ENCODE peak calls at places on chromosomes 7 and 10, in six cellular contexts. V, P, Q, G, T and N are unnamed samples.
A peak's percentile ranks its signal among the peaks of the same experiment; 100 is the strongest.

GRCh38 chr7:44735403-44736165 is 13.1 kb upstream of the ZMIZ2 start:
- DNase-seq in V (no peak), P (peak; percentile 30), Q (no peak), G (no peak), T (no peak), N (no peak)

GRCh38 chr10:93223336-93223735 is 149.6 kb downstream of the CYP26A1 start:
- DNase-seq in V (no peak), P (no peak), Q (no peak), G (no peak), T (no peak), N (no peak)

GRCh38 chr7:34048445-34048844 is 143.1 kb downstream of the BMPER start:
- DNase-seq in V (no peak), P (no peak), Q (no peak), G (no peak), T (no peak), N (no peak)

GRCh38 chr10:102540023-102540422 is 36.3 kb downstream of the SUFU start:
- DNase-seq in V (no peak), P (no peak), Q (no peak), G (no peak), T (no peak), N (no peak)

GRCh38 chr7:97004931-97005763 is at the start of gene DLX6:
- DNase-seq in V (no peak), P (no peak), Q (peak; percentile 95), G (no peak), T (no peak), N (no peak)

GRCh38 chr7:26292768-26293560 is 1.3 kb downstream of the SNX10 start:
- DNase-seq in V (no peak), P (no peak), Q (peak; percentile 30), G (no peak), T (no peak), N (no peak)

GRCh38 chr7:8147004-8147403 is 115.0 kb downstream of the ICA1 start:
- DNase-seq in V (no peak), P (no peak), Q (peak; percentile 54), G (no peak), T (no peak), N (no peak)

GRCh38 chr10:44968101-44968886 is 8.7 kb downstream of the RASSF4 start:
- DNase-seq in V (peak; percentile 71), P (peak; percentile 38), Q (no peak), G (no peak), T (peak; percentile 84), N (no peak)

GRCh38 chr10:34859170-34859569 is 44.1 kb upstream of the PARD3 start:
- DNase-seq in V (no peak), P (no peak), Q (no peak), G (peak; percentile 50), T (no peak), N (no peak)

GRCh38 chr10:71068811-71069411 is 143.5 kb upstream of the UNC5B start:
- DNase-seq in V (peak; percentile 73), P (no peak), Q (peak; percentile 44), G (no peak), T (peak; percentile 75), N (no peak)

GRCh38 chr7:132386249-132386681 is 190.0 kb downstream of the PLXNA4 start:
- DNase-seq in V (peak; percentile 72), P (no peak), Q (no peak), G (no peak), T (peak; percentile 61), N (peak; percentile 43)

GRCh38 chr7:94697671-94697994 is 41.7 kb upstream of the SGCE start:
- DNase-seq in V (no peak), P (no peak), Q (no peak), G (no peak), T (no peak), N (no peak)

GRCh38 chr7:21361413-21362130 is 66.3 kb upstream of the SP4 start:
- DNase-seq in V (no peak), P (no peak), Q (no peak), G (no peak), T (no peak), N (no peak)

GRCh38 chr7:158394936-158395335 is 192.7 kb downstream of the PTPRN2 start:
- DNase-seq in V (no peak), P (peak; percentile 46), Q (peak; percentile 75), G (no peak), T (no peak), N (no peak)

GRCh38 chr10:113893570-113893969 is 39.1 kb downstream of the NHLRC2 start:
- DNase-seq in V (no peak), P (no peak), Q (no peak), G (no peak), T (no peak), N (no peak)

GRCh38 chr7:78702770-78703169 is 750.7 kb downstream of the MAGI2 start:
- DNase-seq in V (no peak), P (no peak), Q (no peak), G (no peak), T (no peak), N (no peak)

GRCh38 chr7:147803151-147803550 is 787.4 kb upstream of the C7orf33 start:
- DNase-seq in V (no peak), P (no peak), Q (no peak), G (no peak), T (no peak), N (no peak)
- H3K27ac ChIP-seq in V (no peak overlapping the region), P (no peak overlapping the region), Q (no peak overlapping the region), G (no peak overlapping the region), T (no peak overlapping the region), N (no peak overlapping the region)

GRCh38 chr7:151896486-151896885 is 19.6 kb upstream of the PRKAG2 start:
- DNase-seq in V (no peak), P (no peak), Q (no peak), G (no peak), T (no peak), N (no peak)

GRCh38 chr7:151895695-151896485 is 19.0 kb upstream of the PRKAG2 start:
- DNase-seq in V (no peak), P (no peak), Q (peak; percentile 28), G (no peak), T (no peak), N (no peak)

GRCh38 chr7:151899513-151900360 is 22.8 kb upstream of the PRKAG2 start:
- DNase-seq in V (no peak), P (no peak), Q (no peak), G (no peak), T (no peak), N (no peak)

GRCh38 chr7:151897201-151897711 is 20.3 kb upstream of the PRKAG2 start:
- DNase-seq in V (no peak), P (no peak), Q (peak; percentile 66), G (no peak), T (no peak), N (no peak)

GRCh38 chr7:151897951-151898686 is 21.2 kb upstream of the PRKAG2 start:
- DNase-seq in V (no peak), P (no peak), Q (no peak), G (no peak), T (no peak), N (no peak)
- H3K4me3 ChIP-seq in V (no peak overlapping the region), P (no peak overlapping the region), Q (no peak overlapping the region), G (no peak overlapping the region), T (no peak overlapping the region), N (no peak overlapping the region)

GRCh38 chr7:112994666-112995065 is 92.0 kb downstream of the GPR85 start:
- DNase-seq in V (no peak), P (no peak), Q (no peak), G (no peak), T (no peak), N (no peak)

GRCh38 chr7:113000316-113001020 is 86.2 kb downstream of the GPR85 start:
- DNase-seq in V (no peak), P (no peak), Q (no peak), G (no peak), T (no peak), N (no peak)

GRCh38 chr7:112997831-112998230 is 88.8 kb downstream of the GPR85 start:
- DNase-seq in V (no peak), P (no peak), Q (peak; percentile 3), G (no peak), T (no peak), N (no peak)

GRCh38 chr7:112995091-112995824 is 91.4 kb downstream of the GPR85 start:
- DNase-seq in V (no peak), P (no peak), Q (no peak), G (no peak), T (no peak), N (no peak)

DNA sequence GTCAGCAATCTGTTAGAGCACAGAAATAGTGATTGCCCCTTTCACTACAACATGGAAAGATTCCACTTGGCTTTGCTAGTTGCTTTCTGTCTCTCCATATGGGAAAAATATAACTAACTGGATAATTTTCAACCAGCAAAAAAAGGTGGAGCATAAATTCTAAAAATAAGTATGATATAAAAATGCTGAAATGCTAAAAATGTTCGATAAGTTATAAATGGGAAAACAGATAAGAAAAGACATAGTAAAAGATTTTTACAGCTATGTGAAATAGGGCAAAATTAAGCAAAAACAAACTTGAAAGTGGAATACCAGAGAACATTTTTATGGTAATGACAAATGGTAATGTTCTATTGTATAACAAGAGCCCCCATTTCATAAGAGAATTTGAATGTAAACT is 90.2 kb downstream of the GPR85 start:
- DNase-seq in V (no peak), P (no peak), Q (no peak), G (no peak), T (no peak), N (no peak)
- H3K27ac ChIP-seq in V (no peak overlapping the region), P (no peak overlapping the region), Q (no peak overlapping the region), G (no peak overlapping the region), T (peak overlapping the region; percentile 65), N (no peak overlapping the region)

GRCh38 chr10:97664282-97664850 is 22.7 kb downstream of the AVPI1 start:
- DNase-seq in V (no peak), P (no peak), Q (no peak), G (no peak), T (no peak), N (no peak)
- H3K4me3 ChIP-seq in V (no peak overlapping the region), P (no peak overlapping the region), Q (no peak overlapping the region), G (no peak overlapping the region), T (no peak overlapping the region), N (no peak overlapping the region)

DNA sequence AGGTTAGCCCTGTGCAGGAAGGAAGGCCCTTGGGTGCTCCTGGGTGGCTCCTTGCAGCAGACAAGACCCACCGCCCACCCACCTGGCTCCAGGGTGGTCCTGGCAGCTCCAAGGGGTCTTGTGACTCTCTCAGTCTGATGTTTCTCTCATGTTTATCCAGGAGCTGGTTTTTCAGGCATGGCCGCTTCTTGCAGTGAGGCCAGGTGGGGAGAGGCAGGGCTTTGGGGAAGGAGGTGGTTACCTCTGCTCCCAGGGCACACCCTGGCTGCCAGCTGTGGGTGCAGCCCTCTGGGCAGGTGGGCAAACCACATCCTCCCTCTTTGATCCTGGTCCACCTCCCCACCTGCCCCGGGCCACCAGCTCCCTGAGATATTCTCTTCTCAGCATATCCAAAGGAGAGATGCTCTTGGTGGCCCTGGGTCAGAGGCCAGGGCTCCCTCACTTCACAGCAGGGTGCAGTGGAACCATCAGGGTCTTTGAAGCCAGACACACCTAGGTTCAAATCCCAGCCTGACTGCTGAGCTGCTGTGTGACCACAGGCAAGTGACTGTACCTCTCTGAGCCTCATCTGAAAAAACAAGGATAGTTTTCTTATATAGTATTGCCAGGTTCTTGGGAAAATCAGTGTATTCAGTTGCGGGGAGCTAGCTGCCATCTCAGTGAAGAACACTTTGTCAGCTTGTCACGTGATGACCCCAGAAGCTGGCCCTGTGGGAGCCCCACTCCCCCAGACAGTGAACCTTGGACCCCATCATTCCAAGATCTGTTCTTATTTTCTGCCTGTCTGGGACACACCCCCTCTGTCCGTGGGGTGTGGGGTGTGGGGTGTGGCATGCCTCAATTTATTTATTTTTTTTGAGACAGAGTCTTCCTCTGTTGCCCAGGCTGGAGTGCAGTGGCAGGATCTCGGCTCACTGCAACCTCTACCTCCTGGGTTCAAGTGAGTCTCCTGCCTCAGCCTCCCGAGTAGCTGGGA is 11.5 kb downstream of the GTF2IRD1 start:
- DNase-seq in V (no peak), P (no peak), Q (no peak), G (peak; percentile 87), T (no peak), N (no peak)
- H3K27ac ChIP-seq in V (peak overlapping the region; percentile 93), P (no peak overlapping the region), Q (peak overlapping the region; percentile 2), G (peak overlapping the region; percentile 82), T (no peak overlapping the region), N (no peak overlapping the region)